ENCODE peak calls at places on chromosomes 1 and 21, in five cellular contexts. B is activated gamma-delta T cell treated with anti-CD3 and anti-CD28 coated beads, Interleukin-2, amount 50 U/mL, for 16 hours; E is stimulated activated CD4-positive, alpha-beta T cell treated with anti-CD3 and anti-CD28 coated beads, Interleukin-4, amount 100 ng/mL, for 48 hours; G is fibroblast of mammary gland; J is endothelial cell. Y is an unnamed sample.

GRCh38 chr21:45034556-45035476 is 39.6 kb upstream of the ADARB1 start:
- DNase-seq in E (no peak), J (no peak), G (no peak), B (no peak), Y (no peak)

GRCh38 chr1:1281533-1282321 is 1.5 kb downstream of the SCNN1D start:
- DNase-seq in J (no peak), B (no peak), G (peak), E (no peak), Y (no peak)

GRCh38 chr21:17371470-17371869 is 141.4 kb upstream of the CXADR start:
- DNase-seq in E (no peak), G (peak), B (no peak), J (no peak), Y (no peak)

GRCh38 chr1:203663294-203663693 is 36.7 kb downstream of the ATP2B4 start:
- DNase-seq in E (no peak), B (no peak), J (no peak), G (peak), Y (no peak)

GRCh38 chr1:237220243-237220642 is 178.3 kb downstream of the RYR2 start:
- DNase-seq in G (no peak), B (no peak), E (no peak), J (no peak), Y (no peak)

GRCh38 chr1:205843031-205843859 is 6.7 kb downstream of the PM20D1 start:
- DNase-seq in G (no peak), B (no peak), E (no peak), J (no peak), Y (no peak)

GRCh38 chr1:95584315-95584714 is 350.3 kb downstream of the RWDD3 start:
- DNase-seq in G (no peak), B (no peak), E (no peak), J (no peak), Y (no peak)

GRCh38 chr21:14589855-14590563 is 43.9 kb upstream of the SAMSN1 start:
- DNase-seq in E (no peak), J (no peak), B (no peak), G (no peak), Y (no peak)